ENCODE peak calls at places on chromosome 20, in five cellular contexts. U is right lobe of liver, X is heart left ventricle, M is AG09309, G is tibial artery. L is an unnamed sample.
A peak's percentile ranks its signal among the peaks of the same experiment; 100 is the strongest.

GRCh38 chr20:57451759-57452661 is 60.8 kb downstream of the RBM38 start:
- DNase-seq in G (no peak), U (no peak), X (peak; percentile 49), M (no peak), L (no peak)

GRCh38 chr20:14948416-14948815 is 611.0 kb upstream of the FLRT3 start:
- DNase-seq in M (no peak), X (no peak), U (no peak), G (no peak), L (no peak)

GRCh38 chr20:58986968-58987517 is 6.0 kb downstream of the NELFCD start:
- DNase-seq in U (no peak), X (no peak), G (no peak), M (no peak), L (no peak)

GRCh38 chr20:561437-562231 is 18.0 kb upstream of the CSNK2A1 start:
- DNase-seq in U (no peak), X (peak; percentile 74), G (peak; percentile 50), M (peak; percentile 21), L (no peak)

GRCh38 chr20:5400164-5400762 is 83.5 kb upstream of the PROKR2 start:
- DNase-seq in G (no peak), X (no peak), U (no peak), M (no peak), L (no peak)

GRCh38 chr20:35431621-35432429 is 6.2 kb downstream of the GDF5 start:
- DNase-seq in M (no peak), G (no peak), U (no peak), X (no peak), L (no peak)

GRCh38 chr20:17966432-17967312 is 1.9 kb downstream of the SNX5 start:
- DNase-seq in X (no peak), G (no peak), M (no peak), U (no peak), L (no peak)

GRCh38 chr20:9035129-9035528 is 33.8 kb upstream of the PLCB4 start:
- DNase-seq in X (no peak), M (peak; percentile 85), U (no peak), G (peak; percentile 41), L (peak; percentile 75)

GRCh38 chr20:60210779-60211617 is 252.8 kb downstream of the CDH26 start:
- DNase-seq in G (peak; percentile 39), M (no peak), X (peak; percentile 46), U (peak; percentile 67), L (no peak)

GRCh38 chr20:61220131-61220530 is 31.9 kb upstream of the CDH4 start:
- DNase-seq in X (no peak), G (no peak), M (no peak), U (no peak), L (no peak)

GRCh38 chr20:14142171-14142570 is 146.9 kb downstream of the MACROD2 start:
- DNase-seq in U (peak; percentile 27), G (no peak), M (no peak), X (no peak), L (peak; percentile 22)

GRCh38 chr20:63568986-63569949 is 4.8 kb downstream of the HELZ2 start:
- DNase-seq in U (no peak), X (no peak), G (no peak), M (no peak), L (no peak)

GRCh38 chr20:17066955-17067354 is 159.9 kb upstream of the PCSK2 start:
- DNase-seq in X (no peak), G (no peak), M (no peak), U (no peak), L (no peak)

GRCh38 chr20:46304361-46304760 is 3.9 kb downstream of the CDH22 start:
- DNase-seq in M (no peak), U (no peak), G (no peak), X (no peak), L (no peak)

GRCh38 chr20:62952373-62953166 is at the start of gene SLC17A9:
- DNase-seq in X (peak; percentile 54), M (no peak), G (peak; percentile 70), U (peak; percentile 96), L (peak; percentile 26)

GRCh38 chr20:53003420-53003819 is 31.3 kb downstream of the TSHZ2 start:
- DNase-seq in G (no peak), X (no peak), M (no peak), U (no peak), L (no peak)

DNA sequence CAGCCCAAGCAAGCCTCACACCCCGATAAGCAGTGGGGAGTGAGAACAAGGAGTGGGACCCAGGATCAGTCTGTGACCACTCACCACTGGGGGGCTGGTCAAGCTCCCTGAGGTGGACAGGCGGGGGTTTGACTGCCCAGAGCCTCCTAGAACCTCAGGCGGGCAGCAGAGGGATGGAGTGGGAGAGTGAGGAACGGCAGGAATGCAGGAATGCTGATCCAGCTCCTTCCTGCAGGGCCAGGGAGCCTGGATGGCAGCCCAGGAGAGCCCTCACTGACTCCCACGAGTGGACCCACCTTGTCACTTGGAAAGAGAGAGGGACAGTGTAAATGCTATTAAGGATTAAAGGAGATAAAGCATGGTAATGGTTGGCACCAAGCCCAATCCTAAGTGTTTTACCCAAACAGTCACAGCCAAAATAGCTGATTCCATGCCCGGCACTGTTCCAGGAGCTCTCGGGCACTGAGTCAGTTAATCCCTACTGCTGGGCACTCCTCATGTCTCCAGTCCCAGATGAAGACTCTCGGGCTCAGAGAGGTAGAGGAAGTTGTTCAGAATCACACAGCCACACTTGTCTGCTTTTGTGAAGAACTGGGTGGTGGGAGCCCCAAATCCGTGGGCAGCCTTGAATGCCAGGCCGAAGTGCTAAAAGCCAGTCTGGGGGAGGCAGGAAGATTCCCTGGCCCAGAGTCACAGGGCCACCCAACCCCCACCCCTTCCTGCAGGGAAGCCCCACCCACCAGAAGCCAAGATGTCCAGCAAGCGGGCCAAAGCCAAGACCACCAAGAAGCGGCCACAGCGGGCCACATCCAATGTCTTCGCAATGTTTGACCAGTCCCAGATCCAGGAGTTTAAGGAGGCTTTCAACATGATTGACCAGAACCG is 3.1 kb downstream of the MYL9 start:
- DNase-seq in M (no peak), X (peak; percentile 75), U (no peak), G (no peak), L (peak; percentile 86)
- H3K4me3 ChIP-seq in M (peak overlapping the region; percentile 97), X (peak overlapping the region; percentile 100), U (no peak overlapping the region), G (peak overlapping the region; percentile 99), L (peak overlapping the region; percentile 77)

GRCh38 chr20:33685328-33686007 is 717 bp downstream of the E2F1 start:
- DNase-seq in U (no peak), G (no peak), X (no peak), M (no peak), L (no peak)

GRCh38 chr20:33687370-33687915 is 1.3 kb upstream of the E2F1 start:
- DNase-seq in M (no peak), U (no peak), X (no peak), G (no peak), L (no peak)

GRCh38 chr20:33686984-33687366 is 790 bp upstream of the E2F1 start:
- DNase-seq in G (no peak), X (no peak), M (no peak), U (no peak), L (no peak)

GRCh38 chr20:33684533-33685327 is 1.5 kb downstream of the E2F1 start:
- DNase-seq in G (no peak), U (no peak), X (no peak), M (no peak), L (no peak)

DNA sequence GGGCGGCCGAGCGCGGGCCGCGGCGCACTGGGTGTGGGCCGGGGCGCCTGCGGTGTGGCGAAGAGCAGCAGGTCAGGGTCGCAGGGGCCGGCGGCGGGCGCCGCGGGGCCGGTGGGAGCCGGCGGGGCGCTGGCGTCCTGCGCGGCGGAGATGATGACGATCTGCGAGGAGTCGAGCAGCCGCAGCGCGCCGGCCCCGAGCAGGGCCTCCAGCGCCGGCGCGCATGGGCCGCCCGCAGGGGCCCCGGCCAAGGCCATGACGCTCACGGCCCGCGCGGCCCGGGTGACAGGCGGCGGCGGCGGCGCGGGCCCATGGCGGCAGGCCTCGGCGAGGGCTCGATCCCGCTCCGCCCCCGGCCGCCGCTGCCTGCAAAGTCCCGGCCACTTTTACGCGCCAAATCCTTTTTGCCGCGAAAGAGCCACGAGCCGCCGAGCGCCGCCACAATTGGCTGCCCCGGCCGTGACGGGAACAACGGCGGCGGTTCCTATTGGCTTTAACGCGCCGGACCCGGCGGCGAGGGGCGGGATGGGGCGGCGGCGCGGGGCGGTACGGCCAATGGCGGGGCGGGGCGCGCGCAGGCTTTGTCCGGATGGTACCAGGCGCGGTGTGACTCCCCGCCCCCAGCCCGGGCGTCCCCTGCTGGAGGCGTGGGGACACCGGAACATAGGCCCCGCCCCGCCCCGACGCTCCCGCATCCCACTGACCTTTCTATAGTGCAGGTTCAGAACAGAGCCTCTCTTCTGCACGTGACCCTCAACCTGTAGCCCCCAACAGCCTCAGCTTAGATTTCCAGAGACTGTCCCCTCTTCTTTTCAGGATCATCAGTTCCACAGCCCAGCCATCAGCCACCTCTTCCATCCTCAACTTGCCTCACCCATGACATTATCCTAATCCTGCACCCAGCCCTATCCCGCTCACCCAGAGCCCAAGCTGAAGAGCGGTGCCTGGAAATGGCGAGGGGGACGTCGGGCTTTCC is at the start of gene E2F1:
- DNase-seq in M (no peak), X (peak; percentile 97), U (peak; percentile 97), G (peak; percentile 93), L (peak; percentile 61)
- TF ChIP-seq CTCF in M (peak; percentile 28), X (peak; percentile 35), U (peak; percentile 42), G (peak; percentile 51), L (peak; percentile 18)

GRCh38 chr20:32562495-32562911 is 22.6 kb downstream of the NOL4L start:
- DNase-seq in G (no peak), X (no peak), M (no peak), U (no peak), L (no peak)

GRCh38 chr20:32560482-32560988 is 24.6 kb downstream of the NOL4L start:
- DNase-seq in M (no peak), X (no peak), G (no peak), U (no peak), L (no peak)

GRCh38 chr20:32559216-32559752 is 25.8 kb downstream of the NOL4L start:
- DNase-seq in U (no peak), G (no peak), M (no peak), X (no peak), L (no peak)

GRCh38 chr20:32559753-32560380 is 25.3 kb downstream of the NOL4L start:
- DNase-seq in G (no peak), U (no peak), M (no peak), X (no peak), L (no peak)

DNA sequence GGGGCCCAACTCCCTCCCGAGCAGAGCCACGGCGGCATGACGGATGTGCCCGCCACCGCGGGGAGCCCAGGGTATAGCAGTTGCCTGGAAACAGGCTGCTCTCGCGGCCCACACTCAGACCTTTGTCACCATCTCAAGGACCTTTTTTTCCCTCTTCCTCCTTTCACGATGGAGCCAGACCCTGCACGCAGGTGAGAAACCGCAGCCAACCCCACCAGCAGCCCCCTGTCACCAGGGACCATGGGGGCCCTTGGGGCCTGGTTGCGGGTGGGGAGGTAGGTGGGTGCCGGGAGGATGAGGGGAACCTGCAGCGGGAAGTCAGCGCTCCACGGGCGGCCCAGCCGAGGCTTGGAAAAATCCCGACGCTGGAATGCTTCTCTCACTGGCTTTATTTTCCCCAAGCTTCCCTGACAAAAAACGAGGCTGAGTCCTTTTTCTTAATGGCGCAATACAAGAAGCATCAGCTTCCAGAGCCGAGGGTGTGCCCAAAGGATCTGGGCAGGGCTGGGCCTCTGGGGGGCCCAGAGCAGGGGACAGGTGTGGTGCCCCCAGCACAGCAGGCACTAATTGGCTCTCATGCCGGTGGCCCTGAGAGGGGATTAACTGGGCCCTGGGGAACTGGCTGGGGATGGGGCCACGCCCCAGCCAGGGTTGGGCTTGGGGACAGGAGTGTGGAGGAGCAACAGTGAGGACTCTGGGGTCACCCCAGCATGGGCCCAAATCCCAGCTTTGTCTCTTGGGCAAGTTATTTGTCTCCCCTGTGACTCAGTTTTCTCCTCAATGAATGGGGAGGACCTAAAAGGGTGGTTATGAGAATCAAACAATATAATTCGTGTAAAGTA is 23.9 kb downstream of the NOL4L start:
- DNase-seq in M (no peak), G (no peak), X (no peak), U (no peak), L (no peak)
- H3K4me3 ChIP-seq in M (no peak overlapping the region), G (no peak overlapping the region), X (no peak overlapping the region), U (no peak overlapping the region), L (no peak overlapping the region)

GRCh38 chr20:22977047-22977785 is 57.9 kb upstream of the SSTR4 start:
- DNase-seq in U (no peak), G (no peak), M (no peak), X (peak; percentile 56), L (no peak)

GRCh38 chr20:22974354-22974753 is 60.8 kb upstream of the SSTR4 start:
- DNase-seq in U (no peak), G (no peak), X (no peak), M (no peak), L (no peak)
- TF ChIP-seq CTCF in U (peak; percentile 57), G (peak; percentile 7), X (no peak), M (peak; percentile 63), L (peak; percentile 57)

L was measured in retinal pigment epithelial cell.